ENCODE peak calls at places on chromosomes 11 and 22, in eight cellular contexts. W is uterus, Q is IMR-90, T is K562, D is heart left ventricle, I is A549, U is lower leg skin, F is esophagus squamous epithelium. E is an unnamed sample.

GRCh38 chr11:17498475-17498874 is 21.8 kb upstream of the ABCC8 start:
- DNase-seq in D (no peak), W (no peak), F (no peak), Q (no peak), T (peak), U (no peak), I (no peak), E (no peak)

GRCh38 chr11:63595296-63595695 is 18.9 kb downstream of the PLAAT3 start:
- DNase-seq in T (no peak), F (no peak), U (no peak), I (no peak), W (no peak), Q (peak), D (no peak), E (no peak)

GRCh38 chr11:134270250-134270714 is 5.9 kb upstream of the GLB1L3 start:
- DNase-seq in Q (no peak), T (no peak), D (no peak), W (no peak), U (no peak), F (no peak), I (peak), E (no peak)

GRCh38 chr11:125301301-125301700 is 136.8 kb downstream of the PKNOX2 start:
- DNase-seq in W (no peak), Q (no peak), U (no peak), I (no peak), T (no peak), D (no peak), F (no peak), E (no peak)

GRCh38 chr11:115503083-115503885 is 931 bp downstream of the CADM1 start:
- DNase-seq in U (peak), F (no peak), I (peak), D (peak), T (no peak), W (peak), Q (peak), E (no peak)

GRCh38 chr22:30325065-30325720 is 1.5 kb downstream of the TBC1D10A start:
- DNase-seq in F (no peak), D (no peak), I (peak), W (peak), T (peak), Q (peak), U (peak), E (no peak)

GRCh38 chr22:23277583-23278295 is 97.4 kb downstream of the BCR start:
- DNase-seq in Q (no peak), F (no peak), D (no peak), W (no peak), U (no peak), T (peak), I (no peak), E (no peak)

GRCh38 chr11:58067685-58068084 is 36.9 kb downstream of the OR6Q1 start:
- DNase-seq in D (no peak), I (no peak), F (no peak), W (no peak), Q (peak), U (no peak), T (no peak), E (no peak)

GRCh38 chr11:75714211-75714610 is 3.4 kb upstream of the MOGAT2 start:
- DNase-seq in Q (no peak), I (no peak), F (no peak), T (peak), W (no peak), U (no peak), D (no peak), E (peak)

GRCh38 chr11:114036156-114036811 is 23.2 kb upstream of the ZBTB16 start:
- DNase-seq in F (no peak), I (peak), U (peak), W (peak), T (peak), D (peak), Q (peak), E (peak)

GRCh38 chr11:134949121-134949591 is 537.1 kb upstream of the B3GAT1 start:
- DNase-seq in T (no peak), F (no peak), U (peak), W (no peak), I (no peak), Q (peak), D (no peak), E (no peak)

GRCh38 chr11:129595043-129595962 is 219.7 kb downstream of the BARX2 start:
- DNase-seq in F (no peak), I (no peak), U (no peak), W (no peak), T (no peak), D (no peak), Q (no peak), E (no peak)

GRCh38 chr22:50570861-50571260 is 7.4 kb downstream of the CPT1B start:
- DNase-seq in I (no peak), T (no peak), D (no peak), F (no peak), W (no peak), U (no peak), Q (no peak), E (no peak)

GRCh38 chr11:12287009-12287373 is 90.4 kb upstream of the PARVA start:
- DNase-seq in F (no peak), D (no peak), T (no peak), W (peak), U (peak), Q (peak), I (peak), E (no peak)

GRCh38 chr11:128776434-128777284 is 82.8 kb downstream of the FLI1 start:
- DNase-seq in U (no peak), F (no peak), T (peak), I (peak), W (peak), Q (peak), D (peak), E (peak)

GRCh38 chr22:27790396-27791216 is 10.9 kb downstream of the MN1 start:
- DNase-seq in U (no peak), T (no peak), D (no peak), I (no peak), W (no peak), F (no peak), Q (no peak), E (no peak)

GRCh38 chr11:36672815-36673450 is 74.9 kb upstream of the RAG2 start:
- DNase-seq in W (no peak), F (no peak), Q (peak), U (peak), D (no peak), I (no peak), T (peak), E (peak)

GRCh38 chr11:69815973-69816372 is 3.2 kb downstream of the FGF3 start:
- DNase-seq in F (no peak), U (no peak), T (no peak), Q (no peak), I (no peak), W (no peak), D (no peak), E (no peak)

GRCh38 chr11:62494246-62494645 is 52.4 kb downstream of the AHNAK start:
- DNase-seq in T (no peak), W (no peak), Q (no peak), F (no peak), D (no peak), U (no peak), I (no peak), E (no peak)

GRCh38 chr22:40224702-40225101 is 47.0 kb downstream of the TNRC6B start:
- DNase-seq in W (no peak), U (no peak), T (no peak), F (no peak), Q (peak), D (no peak), I (no peak), E (no peak)

GRCh38 chr11:85666687-85667086 is 1.8 kb upstream of the CREBZF start:
- DNase-seq in D (no peak), Q (no peak), T (no peak), F (no peak), I (no peak), W (no peak), U (no peak), E (no peak)

GRCh38 chr11:85665756-85666155 is 827 bp upstream of the CREBZF start:
- DNase-seq in W (no peak), U (no peak), Q (no peak), T (no peak), D (no peak), F (no peak), I (no peak), E (no peak)

GRCh38 chr11:85663080-85663729 is 1.7 kb downstream of the CREBZF start:
- DNase-seq in I (no peak), F (no peak), Q (no peak), U (no peak), D (no peak), T (no peak), W (no peak), E (peak)

GRCh38 chr11:85663781-85664560 is 958 bp downstream of the CREBZF start:
- DNase-seq in D (peak), Q (peak), U (peak), I (peak), F (peak), T (peak), W (peak), E (peak)

DNA sequence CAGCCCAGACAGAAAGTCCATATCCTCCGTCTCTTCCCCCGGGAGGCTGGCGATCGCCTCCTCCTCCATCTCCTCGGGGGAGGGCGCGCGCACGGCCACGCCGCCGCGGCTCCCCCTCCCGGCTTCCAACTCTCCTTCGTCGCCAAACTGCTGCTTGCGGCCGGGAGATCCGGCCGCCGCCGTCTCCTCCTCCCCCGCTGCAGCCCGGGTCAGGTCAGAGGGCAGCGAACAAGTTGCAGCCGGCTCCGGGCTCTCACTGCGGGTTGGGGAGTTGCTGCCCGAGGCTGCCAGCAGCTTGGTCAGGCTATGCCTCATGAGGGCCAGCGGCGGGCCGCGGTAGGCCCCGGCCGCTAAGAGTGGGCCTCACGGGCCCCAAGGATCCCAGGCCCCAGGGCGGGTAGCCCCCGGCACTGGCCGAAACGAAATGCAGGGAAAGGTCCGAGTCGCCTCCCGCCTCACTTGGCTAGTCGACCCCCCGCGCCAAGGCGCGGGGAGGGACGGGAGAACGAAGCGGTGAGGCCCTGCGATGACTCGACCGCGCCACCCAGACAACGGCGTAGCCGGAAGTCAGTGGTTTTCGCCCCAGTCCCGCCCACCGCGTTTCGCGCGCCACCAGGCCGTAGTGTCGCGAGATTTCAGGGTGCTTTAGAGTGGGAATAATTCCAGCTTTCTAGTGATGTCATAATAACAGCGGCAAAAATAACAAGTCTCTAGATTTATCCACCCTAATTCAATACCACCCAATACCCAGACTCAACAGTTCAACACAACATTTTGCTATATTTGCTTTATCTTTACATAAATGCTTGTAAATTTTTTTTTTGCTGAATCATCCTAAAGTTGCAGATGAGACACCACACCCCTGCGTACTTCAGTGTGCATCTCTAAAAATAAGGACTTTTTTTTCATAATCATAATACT is at the start of gene CREBZF:
- DNase-seq in U (peak), D (peak), I (peak), T (peak), F (peak), W (peak), Q (peak), E (peak)
- TF ChIP-seq POLR2A in U (no peak), D (no peak), I (peak), T (peak), F (peak), W (peak), Q (peak), E (peak)

GRCh38 chr11:11047851-11048610 is 190.2 kb upstream of the ZBED5 start:
- DNase-seq in I (no peak), U (no peak), D (no peak), W (no peak), F (no peak), T (no peak), Q (no peak), E (no peak)

GRCh38 chr11:11044137-11044855 is 186.4 kb upstream of the ZBED5 start:
- DNase-seq in D (no peak), I (no peak), W (no peak), U (no peak), F (no peak), T (no peak), Q (no peak), E (no peak)

GRCh38 chr11:11045156-11045670 is 187.4 kb upstream of the ZBED5 start:
- DNase-seq in Q (no peak), W (no peak), U (no peak), I (no peak), F (no peak), D (no peak), T (no peak), E (no peak)

GRCh38 chr11:11039249-11039965 is 181.6 kb upstream of the ZBED5 start:
- DNase-seq in I (no peak), U (no peak), F (no peak), W (no peak), D (no peak), Q (peak), T (no peak), E (no peak)

GRCh38 chr11:11043676-11044075 is 185.8 kb upstream of the ZBED5 start:
- DNase-seq in U (no peak), W (no peak), D (no peak), F (no peak), I (no peak), Q (no peak), T (no peak), E (no peak)
- TF ChIP-seq POLR2A in U (no peak), W (no peak), D (no peak), F (no peak), I (no peak), Q (no peak), T (no peak), E (no peak)

DNA sequence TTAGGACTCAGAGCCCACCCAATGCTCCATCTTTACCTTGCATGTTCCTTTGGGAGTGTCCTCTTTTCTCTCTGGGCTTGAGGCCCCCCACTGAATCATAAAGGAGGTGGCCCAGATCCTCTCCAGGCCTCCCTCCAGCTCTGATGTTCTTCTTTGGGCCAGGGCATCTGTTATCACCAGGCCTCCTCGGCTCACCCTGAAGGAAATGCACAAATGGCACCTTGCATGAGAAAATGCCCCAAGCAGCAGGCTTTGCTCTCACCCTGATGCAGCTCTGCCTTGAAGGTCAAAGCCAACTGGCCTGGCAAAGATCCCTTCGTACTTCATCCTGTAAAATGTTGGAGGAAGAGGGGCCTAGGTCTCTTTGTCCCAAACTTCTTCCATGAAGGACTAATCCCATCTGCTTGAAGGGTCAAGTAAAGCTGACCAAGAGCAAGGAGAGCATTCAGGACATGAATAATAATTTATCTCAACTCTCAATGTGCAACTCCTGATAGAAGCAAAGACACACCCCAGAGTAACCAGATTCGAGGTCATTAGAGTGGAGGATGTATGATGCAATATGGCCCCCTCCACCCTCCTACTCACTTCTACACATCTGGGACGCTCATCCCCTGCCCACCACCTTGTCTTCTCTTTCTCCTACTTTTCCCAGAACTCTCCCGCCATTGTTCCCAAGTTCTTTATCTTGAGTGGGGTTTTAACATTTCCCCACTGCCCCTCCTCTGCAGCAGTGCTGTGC is 9.5 kb downstream of the APOL6 start:
- DNase-seq in I (no peak), D (no peak), W (no peak), U (no peak), T (peak), F (no peak), Q (no peak), E (peak)
- TF ChIP-seq POLR2A in I (no peak), D (no peak), W (no peak), U (no peak), T (no peak), F (no peak), Q (no peak), E (no peak)

GRCh38 chr11:1861435-1862411 is 8.8 kb downstream of the LSP1 start:
- DNase-seq in U (no peak), T (no peak), I (no peak), D (no peak), F (no peak), Q (no peak), W (no peak), E (no peak)
- TF ChIP-seq POLR2A in U (no peak), T (no peak), I (no peak), D (no peak), F (no peak), Q (no peak), W (no peak), E (no peak)

GRCh38 chr11:811446-812245 is 1.9 kb downstream of the RPLP2 start:
- DNase-seq in T (no peak), I (no peak), W (no peak), D (no peak), U (no peak), F (no peak), Q (no peak), E (no peak)
- TF ChIP-seq POLR2A in T (peak), I (no peak), W (no peak), D (no peak), U (no peak), F (no peak), Q (no peak), E (no peak)

DNA sequence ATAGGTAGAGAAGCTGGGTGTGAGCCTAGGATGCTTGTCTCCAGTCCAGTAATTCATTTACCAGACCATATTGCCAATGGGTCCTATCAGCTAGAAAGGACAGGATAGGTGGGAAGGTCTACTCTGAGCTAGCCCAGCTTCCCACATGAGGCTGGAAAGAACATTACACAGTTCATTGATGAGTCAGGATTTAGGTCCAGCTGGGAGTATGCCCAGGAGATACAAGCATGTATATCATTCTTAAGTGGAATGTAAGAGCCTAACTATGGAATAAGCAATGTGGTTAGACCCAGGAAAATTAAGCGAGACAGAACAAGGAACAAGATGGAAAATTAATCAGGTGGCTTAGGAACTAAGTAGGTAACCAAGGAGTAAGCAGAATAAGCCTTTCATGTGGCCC is 59.0 kb upstream of the TBCEL start:
- DNase-seq in F (no peak), I (no peak), T (no peak), U (no peak), Q (peak), D (no peak), W (no peak), E (no peak)
- TF ChIP-seq POLR2A in F (no peak), I (no peak), T (no peak), U (no peak), Q (no peak), D (no peak), W (no peak), E (no peak)